ENCODE peak calls at places on chromosomes 12 and 14, in seven cellular contexts. One of them, this sample, is unnamed. For H3K9me3, the result is how much of the 10 kb centered on the place peaks cover.

GRCh38 chr14:105866841-105867321 is 340.5 kb downstream of the TMEM121 start:
- DNase-seq in pancreas: no peak
- DNase-seq in ovary: peak
- DNase-seq in A673: no peak
- DNase-seq in left ventricle myocardium inferior: no peak
- DNase-seq in spleen: peak
- DNase-seq in mammary epithelial cell: no peak
- DNase-seq in this sample: no peak

GRCh38 chr12:94157891-94158495 is 9.6 kb downstream of the PLXNC1 start:
- DNase-seq in spleen: no peak
- DNase-seq in A673: no peak
- DNase-seq in left ventricle myocardium inferior: no peak
- DNase-seq in ovary: no peak
- DNase-seq in mammary epithelial cell: no peak
- DNase-seq in pancreas: no peak
- DNase-seq in this sample: no peak

GRCh38 chr14:92263681-92264080 is 59.3 kb upstream of the SLC24A4 start:
- DNase-seq in pancreas: no peak
- DNase-seq in spleen: no peak
- DNase-seq in mammary epithelial cell: no peak
- DNase-seq in A673: no peak
- DNase-seq in left ventricle myocardium inferior: no peak
- DNase-seq in ovary: no peak
- DNase-seq in this sample: no peak

GRCh38 chr14:68377459-68377858 is 415.4 kb downstream of the ZFP36L1 start:
- DNase-seq in spleen: peak
- DNase-seq in mammary epithelial cell: peak
- DNase-seq in pancreas: no peak
- DNase-seq in A673: no peak
- DNase-seq in left ventricle myocardium inferior: peak
- DNase-seq in ovary: no peak
- DNase-seq in this sample: peak

GRCh38 chr14:100874411-100875091 is 29.0 kb downstream of the RTL1 start:
- DNase-seq in A673: no peak
- DNase-seq in left ventricle myocardium inferior: peak
- DNase-seq in spleen: peak
- DNase-seq in ovary: peak
- DNase-seq in mammary epithelial cell: no peak
- DNase-seq in pancreas: no peak
- DNase-seq in this sample: peak

GRCh38 chr14:74258705-74259035 is 19.4 kb downstream of the VSX2 start:
- DNase-seq in left ventricle myocardium inferior: no peak
- DNase-seq in A673: no peak
- DNase-seq in spleen: no peak
- DNase-seq in pancreas: no peak
- DNase-seq in mammary epithelial cell: no peak
- DNase-seq in ovary: no peak
- DNase-seq in this sample: no peak

GRCh38 chr12:124914392-124915248 is at the start of gene UBC:
- DNase-seq in A673: peak
- DNase-seq in ovary: peak
- DNase-seq in mammary epithelial cell: peak
- DNase-seq in left ventricle myocardium inferior: peak
- DNase-seq in spleen: peak
- DNase-seq in pancreas: peak
- DNase-seq in this sample: peak

GRCh38 chr14:102821252-102821651 is 44.0 kb downstream of the TRAF3 start:
- DNase-seq in spleen: no peak
- DNase-seq in left ventricle myocardium inferior: no peak
- DNase-seq in ovary: no peak
- DNase-seq in pancreas: no peak
- DNase-seq in A673: no peak
- DNase-seq in mammary epithelial cell: no peak
- DNase-seq in this sample: no peak

GRCh38 chr12:43551971-43552559 is at the start of gene ADAMTS20:
- DNase-seq in left ventricle myocardium inferior: no peak
- DNase-seq in mammary epithelial cell: peak
- DNase-seq in spleen: no peak
- DNase-seq in ovary: no peak
- DNase-seq in pancreas: no peak
- DNase-seq in A673: peak
- DNase-seq in this sample: no peak

DNA sequence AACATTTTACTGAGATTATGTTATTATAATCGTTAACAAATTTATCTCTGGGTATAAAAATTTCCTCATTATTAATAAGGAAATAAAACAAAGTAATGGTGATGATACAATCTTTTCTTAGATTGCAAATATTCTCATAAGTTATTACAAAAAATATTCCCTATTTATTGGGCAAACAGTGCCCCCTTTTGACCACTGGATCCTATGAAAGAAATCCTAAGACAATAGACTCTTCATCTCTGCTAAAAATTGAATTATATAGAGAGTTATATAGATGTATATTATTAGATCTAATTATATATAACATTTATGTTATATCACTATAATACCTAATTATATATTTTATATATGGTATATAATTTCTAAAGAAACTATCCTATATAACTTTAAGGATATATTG is 94.2 kb upstream of the FGD4 start:
- DNase-seq in left ventricle myocardium inferior: no peak
- DNase-seq in A673: peak
- DNase-seq in spleen: no peak
- DNase-seq in pancreas: no peak
- DNase-seq in mammary epithelial cell: no peak
- DNase-seq in ovary: no peak
- DNase-seq in this sample: no peak
- TF ChIP-seq CTCF in left ventricle myocardium inferior: peak
- TF ChIP-seq CTCF in A673: peak
- TF ChIP-seq CTCF in spleen: peak
- TF ChIP-seq CTCF in pancreas: no peak
- TF ChIP-seq CTCF in mammary epithelial cell: peak
- TF ChIP-seq CTCF in ovary: no peak
- TF ChIP-seq CTCF in this sample: peak

DNA sequence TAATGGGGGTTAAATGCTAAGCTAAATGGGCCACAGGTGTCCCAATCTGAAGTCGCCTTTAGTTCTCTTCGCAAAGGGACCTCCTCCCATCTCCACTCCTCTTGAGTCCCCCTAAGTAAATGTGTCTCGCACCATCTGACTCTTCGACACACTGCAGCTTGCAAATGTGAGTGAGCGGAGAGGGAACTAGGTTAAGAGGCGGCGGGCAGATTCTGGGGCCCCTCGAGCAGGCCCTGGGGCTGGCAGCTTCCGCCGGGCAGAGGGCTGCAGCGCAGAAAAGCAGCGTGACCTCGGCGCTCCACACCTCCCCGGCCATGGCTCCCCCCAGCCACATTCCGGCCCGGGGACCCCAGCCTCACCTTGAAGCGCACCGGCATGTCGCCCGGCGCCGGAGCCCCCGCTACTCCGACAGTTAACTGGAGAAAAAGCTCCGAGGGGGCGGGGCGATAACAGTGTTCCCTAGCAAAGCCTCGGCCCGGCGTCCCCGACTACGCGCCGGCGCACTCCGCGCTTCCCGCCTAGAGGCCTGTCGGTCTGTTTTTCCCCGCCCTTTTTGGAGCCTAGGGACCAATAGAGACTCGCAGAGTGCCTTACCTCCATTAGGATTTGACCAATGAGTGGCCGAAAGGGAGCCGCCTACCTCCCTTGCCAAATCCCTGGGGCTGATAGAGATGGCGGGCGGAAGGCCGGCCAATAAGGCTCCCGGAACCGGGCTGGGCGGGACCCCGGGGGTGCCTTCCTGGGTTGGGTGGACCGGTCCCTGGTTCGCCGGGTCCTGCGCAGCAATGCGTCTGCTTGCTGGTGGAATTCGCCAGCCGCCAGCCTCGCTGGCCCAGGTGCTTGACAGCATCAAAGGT is at the start of gene MDM1:
- DNase-seq in ovary: peak
- DNase-seq in left ventricle myocardium inferior: peak
- DNase-seq in mammary epithelial cell: peak
- DNase-seq in spleen: peak
- DNase-seq in pancreas: peak
- DNase-seq in A673: peak
- DNase-seq in this sample: peak
- H3K27ac ChIP-seq in ovary: no peak
- H3K27ac ChIP-seq in left ventricle myocardium inferior: peak
- H3K27ac ChIP-seq in mammary epithelial cell: peak
- H3K27ac ChIP-seq in spleen: peak
- H3K27ac ChIP-seq in pancreas: no peak
- H3K27ac ChIP-seq in A673: peak
- H3K27ac ChIP-seq in this sample: peak

GRCh38 chr12:130711751-130712150 is 4.3 kb downstream of the RIMBP2 start:
- DNase-seq in left ventricle myocardium inferior: no peak
- DNase-seq in pancreas: no peak
- DNase-seq in A673: no peak
- DNase-seq in spleen: no peak
- DNase-seq in ovary: no peak
- DNase-seq in mammary epithelial cell: no peak
- DNase-seq in this sample: no peak
- H3K9me3 ChIP-seq in left ventricle myocardium inferior: under half
- H3K9me3 ChIP-seq in pancreas: under half
- H3K9me3 ChIP-seq in A673: under half
- H3K9me3 ChIP-seq in spleen: under half
- H3K9me3 ChIP-seq in ovary: under half
- H3K9me3 ChIP-seq in mammary epithelial cell: under half
- H3K9me3 ChIP-seq in this sample: under half

GRCh38 chr12:5723711-5724252 is 221.3 kb downstream of the ANO2 start:
- DNase-seq in left ventricle myocardium inferior: no peak
- DNase-seq in spleen: no peak
- DNase-seq in ovary: no peak
- DNase-seq in A673: no peak
- DNase-seq in mammary epithelial cell: no peak
- DNase-seq in pancreas: no peak
- DNase-seq in this sample: no peak

GRCh38 chr12:5718680-5719079 is 226.4 kb downstream of the ANO2 start:
- DNase-seq in A673: no peak
- DNase-seq in spleen: no peak
- DNase-seq in pancreas: no peak
- DNase-seq in left ventricle myocardium inferior: peak
- DNase-seq in ovary: peak
- DNase-seq in mammary epithelial cell: no peak
- DNase-seq in this sample: peak

GRCh38 chr12:5718073-5718472 is 227.0 kb downstream of the ANO2 start:
- DNase-seq in A673: no peak
- DNase-seq in spleen: no peak
- DNase-seq in ovary: no peak
- DNase-seq in mammary epithelial cell: no peak
- DNase-seq in left ventricle myocardium inferior: no peak
- DNase-seq in pancreas: no peak
- DNase-seq in this sample: no peak

GRCh38 chr12:5720405-5721045 is 224.5 kb downstream of the ANO2 start:
- DNase-seq in ovary: no peak
- DNase-seq in pancreas: no peak
- DNase-seq in mammary epithelial cell: no peak
- DNase-seq in A673: no peak
- DNase-seq in left ventricle myocardium inferior: no peak
- DNase-seq in spleen: no peak
- DNase-seq in this sample: no peak

GRCh38 chr12:5723071-5723470 is 222.0 kb downstream of the ANO2 start:
- DNase-seq in pancreas: no peak
- DNase-seq in mammary epithelial cell: no peak
- DNase-seq in ovary: no peak
- DNase-seq in left ventricle myocardium inferior: no peak
- DNase-seq in spleen: no peak
- DNase-seq in A673: no peak
- DNase-seq in this sample: no peak
- TF ChIP-seq CTCF in pancreas: no peak
- TF ChIP-seq CTCF in mammary epithelial cell: no peak
- TF ChIP-seq CTCF in ovary: no peak
- TF ChIP-seq CTCF in left ventricle myocardium inferior: no peak
- TF ChIP-seq CTCF in spleen: no peak
- TF ChIP-seq CTCF in A673: no peak
- TF ChIP-seq CTCF in this sample: no peak

GRCh38 chr12:14849664-14850063 is 6.3 kb upstream of the ART4 start:
- DNase-seq in A673: no peak
- DNase-seq in pancreas: no peak
- DNase-seq in ovary: no peak
- DNase-seq in left ventricle myocardium inferior: no peak
- DNase-seq in mammary epithelial cell: peak
- DNase-seq in spleen: no peak
- DNase-seq in this sample: no peak
- H3K27ac ChIP-seq in A673: no peak
- H3K27ac ChIP-seq in pancreas: no peak
- H3K27ac ChIP-seq in ovary: no peak
- H3K27ac ChIP-seq in left ventricle myocardium inferior: peak
- H3K27ac ChIP-seq in mammary epithelial cell: peak
- H3K27ac ChIP-seq in spleen: no peak
- H3K27ac ChIP-seq in this sample: no peak

GRCh38 chr12:88015825-88016224 is 13.4 kb downstream of the C12orf50 start:
- DNase-seq in A673: no peak
- DNase-seq in spleen: no peak
- DNase-seq in left ventricle myocardium inferior: no peak
- DNase-seq in ovary: no peak
- DNase-seq in pancreas: no peak
- DNase-seq in mammary epithelial cell: no peak
- DNase-seq in this sample: no peak

GRCh38 chr12:88017964-88018363 is 11.2 kb downstream of the C12orf50 start:
- DNase-seq in mammary epithelial cell: no peak
- DNase-seq in left ventricle myocardium inferior: no peak
- DNase-seq in spleen: no peak
- DNase-seq in pancreas: no peak
- DNase-seq in A673: no peak
- DNase-seq in ovary: no peak
- DNase-seq in this sample: no peak
- H3K9me3 ChIP-seq in mammary epithelial cell: under half
- H3K9me3 ChIP-seq in left ventricle myocardium inferior: under half
- H3K9me3 ChIP-seq in spleen: under half
- H3K9me3 ChIP-seq in pancreas: under half
- H3K9me3 ChIP-seq in A673: under half
- H3K9me3 ChIP-seq in ovary: under half
- H3K9me3 ChIP-seq in this sample: under half

DNA sequence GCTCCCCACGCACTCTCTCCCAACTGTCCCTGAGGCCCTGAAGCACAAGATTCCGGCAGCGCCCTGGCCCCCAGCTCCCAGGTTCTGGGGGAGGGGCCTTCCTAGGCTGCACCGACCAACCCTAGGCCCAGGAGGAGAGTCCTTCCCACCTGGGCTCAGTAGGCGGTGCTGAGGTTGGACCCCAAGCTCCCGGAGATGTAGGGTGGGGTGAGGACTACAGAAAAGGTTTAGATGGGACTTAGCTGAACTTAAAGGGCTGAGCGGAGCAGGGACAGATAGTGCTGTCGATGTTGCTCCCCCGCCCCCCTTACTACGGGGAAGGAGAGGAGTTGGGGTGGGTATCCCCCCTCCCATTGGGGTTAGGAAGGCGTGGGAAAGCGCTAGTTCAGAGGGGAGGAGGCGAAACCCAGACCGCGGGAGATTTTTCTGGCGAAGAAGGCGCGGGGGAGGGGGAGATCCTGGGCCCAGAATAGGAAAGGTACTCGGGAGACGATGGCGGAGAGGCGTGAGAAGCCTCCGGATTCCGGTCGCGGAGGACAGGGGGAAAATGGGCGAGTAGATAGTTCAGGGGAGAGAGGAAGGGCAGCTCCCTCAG is 4.2 kb upstream of the BAZ2A start:
- DNase-seq in ovary: peak
- DNase-seq in A673: peak
- DNase-seq in mammary epithelial cell: peak
- DNase-seq in spleen: peak
- DNase-seq in pancreas: peak
- DNase-seq in left ventricle myocardium inferior: no peak
- DNase-seq in this sample: no peak
- TF ChIP-seq CTCF in ovary: no peak
- TF ChIP-seq CTCF in A673: no peak
- TF ChIP-seq CTCF in mammary epithelial cell: no peak
- TF ChIP-seq CTCF in spleen: no peak
- TF ChIP-seq CTCF in pancreas: no peak
- TF ChIP-seq CTCF in left ventricle myocardium inferior: no peak
- TF ChIP-seq CTCF in this sample: no peak

This sample was measured in psoas muscle.